ENCODE peak calls at places on chromosomes 7 and 10, in four cellular contexts. K, L, U and J are unnamed samples.

GRCh38 chr10:126059101-126059826 is 162.9 kb downstream of the FANK1 start:
- DNase-seq in K (no peak), L (no peak), U (no peak), J (no peak)

GRCh38 chr7:8290645-8291308 is 28.8 kb upstream of the ICA1 start:
- DNase-seq in K (no peak), L (no peak), U (peak), J (no peak)

GRCh38 chr7:121633186-121633585 is 237.1 kb upstream of the FAM3C start:
- DNase-seq in K (no peak), L (no peak), U (no peak), J (no peak)

GRCh38 chr7:100875356-100875751 is 451 bp downstream of the SRRT start:
- DNase-seq in K (no peak), L (peak), U (peak), J (no peak)

GRCh38 chr10:75853085-75853484 is 421.7 kb downstream of the LRMDA start:
- DNase-seq in K (peak), L (no peak), U (peak), J (no peak)

GRCh38 chr7:29510028-29510427 is 53.6 kb upstream of the PRR15 start:
- DNase-seq in K (no peak), L (no peak), U (no peak), J (no peak)

GRCh38 chr7:30987178-30987577 is 23.4 kb downstream of the GHRHR start:
- DNase-seq in K (no peak), L (no peak), U (no peak), J (no peak)

GRCh38 chr10:118914626-118915025 is 114.9 kb upstream of the NANOS1 start:
- DNase-seq in K (no peak), L (no peak), U (no peak), J (no peak)

GRCh38 chr7:41241641-41242040 is 461.2 kb downstream of the INHBA start:
- DNase-seq in K (no peak), L (no peak), U (peak), J (no peak)

GRCh38 chr10:70448236-70448635 is 6.8 kb upstream of the NODAL start:
- DNase-seq in K (no peak), L (peak), U (no peak), J (no peak)

GRCh38 chr10:129770286-129770685 is 193.8 kb downstream of the EBF3 start:
- DNase-seq in K (no peak), L (no peak), U (no peak), J (no peak)

GRCh38 chr10:14173706-14174594 is 156.8 kb downstream of the FRMD4A start:
- DNase-seq in K (no peak), L (no peak), U (peak), J (no peak)

GRCh38 chr10:60809157-60809556 is 30.9 kb downstream of the CDK1 start:
- DNase-seq in K (no peak), L (no peak), U (no peak), J (no peak)

GRCh38 chr7:150970424-150970823 is 7.7 kb downstream of the KCNH2 start:
- DNase-seq in K (no peak), L (no peak), U (no peak), J (no peak)

GRCh38 chr7:119438315-119438714 is 834.7 kb upstream of the KCND2 start:
- DNase-seq in K (no peak), L (no peak), U (no peak), J (no peak)

GRCh38 chr7:110863258-110863657 is 227.7 kb upstream of the LRRN3 start:
- DNase-seq in K (no peak), L (no peak), U (no peak), J (no peak)

GRCh38 chr10:95315509-95315908 is 24.7 kb upstream of the PDLIM1 start:
- DNase-seq in K (no peak), L (no peak), U (no peak), J (no peak)

GRCh38 chr10:88236121-88236743 is 346.9 kb downstream of the RNLS start:
- DNase-seq in K (no peak), L (no peak), U (no peak), J (no peak)

GRCh38 chr10:132337019-132337418 is 5.0 kb downstream of the LRRC27 start:
- DNase-seq in K (no peak), L (no peak), U (peak), J (no peak)

GRCh38 chr10:16995867-16996529 is 133.6 kb downstream of the CUBN start:
- DNase-seq in K (no peak), L (no peak), U (peak), J (no peak)

GRCh38 chr7:1114505-1114904 is 26.6 kb downstream of the GPER1 start:
- DNase-seq in K (no peak), L (no peak), U (no peak), J (no peak)

GRCh38 chr10:13528138-13528874 is 508 bp downstream of the BEND7 start:
- DNase-seq in K (peak), L (no peak), U (peak), J (no peak)

GRCh38 chr7:116815041-116815440 is 47.3 kb upstream of the CAPZA2 start:
- DNase-seq in K (no peak), L (no peak), U (no peak), J (no peak)

GRCh38 chr10:131166486-131166885 is 145.0 kb downstream of the TCERG1L start:
- DNase-seq in K (no peak), L (no peak), U (no peak), J (no peak)

GRCh38 chr7:72444023-72444776 is 32.1 kb upstream of the CALN1 start:
- DNase-seq in K (no peak), L (peak), U (no peak), J (no peak)

GRCh38 chr7:10483671-10484070 is 490.0 kb upstream of the PHF14 start:
- DNase-seq in K (no peak), L (no peak), U (no peak), J (no peak)

GRCh38 chr7:120949393-120949799 is 1.2 kb upstream of the ING3 start:
- DNase-seq in K (no peak), L (no peak), U (no peak), J (no peak)

GRCh38 chr7:33107136-33108066 is 1.8 kb downstream of the RP9 start:
- DNase-seq in K (peak), L (peak), U (peak), J (no peak)

GRCh38 chr10:131971591-131971990 is 10.1 kb downstream of the BNIP3 start:
- DNase-seq in K (no peak), L (no peak), U (no peak), J (no peak)

GRCh38 chr7:83814480-83814879 is 165.5 kb upstream of the SEMA3E start:
- DNase-seq in K (no peak), L (no peak), U (no peak), J (no peak)

GRCh38 chr10:2083591-2083990 is 346.3 kb upstream of the ADARB2 start:
- DNase-seq in K (no peak), L (no peak), U (no peak), J (no peak)

GRCh38 chr7:22350466-22351328 is 6.3 kb downstream of the RAPGEF5 start:
- DNase-seq in K (no peak), L (peak), U (no peak), J (peak)

GRCh38 chr10:16639457-16639856 is 117.8 kb upstream of the C1QL3 start:
- DNase-seq in K (no peak), L (no peak), U (no peak), J (no peak)

GRCh38 chr7:110857106-110857505 is 233.8 kb upstream of the LRRN3 start:
- DNase-seq in K (no peak), L (no peak), U (no peak), J (no peak)

GRCh38 chr7:47254081-47255006 is 327.6 kb downstream of the TNS3 start:
- DNase-seq in K (peak), L (peak), U (peak), J (no peak)
- TF ChIP-seq JUNB in K (no peak), L (no peak), U (no peak), J (no peak)

GRCh38 chr7:16416289-16417282 is 4.8 kb downstream of the CRPPA start:
- DNase-seq in K (no peak), L (no peak), U (no peak), J (no peak)
- TF ChIP-seq JUNB in K (no peak), L (no peak), U (no peak), J (no peak)

GRCh38 chr7:139094596-139094995 is 14.9 kb downstream of the ZC3HAV1 start:
- DNase-seq in K (no peak), L (no peak), U (no peak), J (no peak)
- TF ChIP-seq JUNB in K (no peak), L (no peak), U (no peak), J (no peak)

GRCh38 chr10:11835061-11835460 is 11.9 kb downstream of the PROSER2 start:
- DNase-seq in K (no peak), L (no peak), U (no peak), J (no peak)
- TF ChIP-seq JUNB in K (no peak), L (no peak), U (no peak), J (no peak)

GRCh38 chr7:104363355-104363754 is 35.0 kb downstream of the LHFPL3 start:
- DNase-seq in K (no peak), L (no peak), U (peak), J (no peak)
- TF ChIP-seq JUNB in K (no peak), L (no peak), U (no peak), J (no peak)